ENCODE peak calls at places on chromosomes 7 and 10, in four cellular contexts. L is psoas muscle; Q is Caki2; O is activated CD8-positive, alpha-beta T cell treated with anti-CD3 and anti-CD28 coated beads, Interleukin-2, amount 10 ng/mL, durations not matched to agents 7 days and 5 days. U is an unnamed sample.

GRCh38 chr7:100627238-100627549 is 14.2 kb downstream of the TFR2 start:
- DNase-seq in O (no peak), Q (no peak), L (no peak), U (no peak)

GRCh38 chr7:44783407-44783806 is 13.1 kb upstream of the PPIA start:
- DNase-seq in Q (no peak), O (no peak), L (no peak), U (no peak)

GRCh38 chr10:62426086-62426485 is 51.9 kb downstream of the ZNF365 start:
- DNase-seq in L (no peak), O (no peak), Q (peak), U (peak)

GRCh38 chr7:17946591-17946990 is 6.3 kb upstream of the SNX13 start:
- DNase-seq in L (no peak), O (no peak), Q (no peak), U (no peak)

GRCh38 chr7:84914598-84914997 is 272.3 kb downstream of the SEMA3D start:
- DNase-seq in O (no peak), Q (peak), L (no peak), U (no peak)

GRCh38 chr7:68043546-68043945 is 1046.9 kb downstream of the TYW1 start:
- DNase-seq in L (no peak), Q (no peak), O (no peak), U (no peak)

GRCh38 chr10:115909962-115910361 is 363.0 kb downstream of the GFRA1 start:
- DNase-seq in O (no peak), L (no peak), Q (no peak), U (no peak)

GRCh38 chr7:1359051-1359400 is 100.2 kb downstream of the MICALL2 start:
- DNase-seq in Q (no peak), L (peak), O (no peak), U (no peak)

GRCh38 chr10:63431962-63432797 is 33.6 kb downstream of the JMJD1C start:
- DNase-seq in Q (peak), O (no peak), L (no peak), U (no peak)

GRCh38 chr7:1709281-1709680 is 39.2 kb downstream of the ELFN1 start:
- DNase-seq in O (no peak), L (no peak), Q (no peak), U (no peak)

GRCh38 chr10:117137911-117138642 is at the start of gene VAX1:
- DNase-seq in L (no peak), O (no peak), Q (no peak), U (no peak)

GRCh38 chr10:22615819-22616499 is 98.4 kb downstream of the PIP4K2A start:
- DNase-seq in L (no peak), O (no peak), Q (peak), U (no peak)

GRCh38 chr10:50788951-50789904 is 49.5 kb downstream of the ASAH2B start:
- DNase-seq in Q (peak), O (no peak), L (no peak), U (peak)

GRCh38 chr7:130922206-130923112 is 188.5 kb upstream of the KLF14 start:
- DNase-seq in Q (no peak), O (no peak), L (no peak), U (no peak)

GRCh38 chr10:90674927-90675326 is 182.9 kb downstream of the HTR7 start:
- DNase-seq in L (no peak), Q (no peak), O (no peak), U (no peak)

GRCh38 chr10:52954407-52954806 is 181.8 kb upstream of the MBL2 start:
- DNase-seq in Q (peak), L (no peak), O (no peak), U (no peak)

GRCh38 chr10:47403401-47404318 is 19.6 kb upstream of the ZNF488 start:
- DNase-seq in O (no peak), L (no peak), Q (no peak), U (no peak)

GRCh38 chr7:102080003-102080361 is 206.7 kb upstream of the SH2B2 start:
- DNase-seq in L (no peak), O (no peak), Q (no peak), U (no peak)

GRCh38 chr7:3068568-3068967 is 24.9 kb upstream of the CARD11 start:
- DNase-seq in O (peak), L (no peak), Q (no peak), U (no peak)

GRCh38 chr10:51643734-51644133 is 55.7 kb downstream of the CSTF2T start:
- DNase-seq in L (no peak), O (no peak), Q (no peak), U (no peak)

GRCh38 chr7:4461511-4461910 is 220.6 kb upstream of the FOXK1 start:
- DNase-seq in Q (no peak), O (no peak), L (no peak), U (no peak)

GRCh38 chr10:49524496-49524895 is 14.4 kb downstream of the ERCC6 start:
- DNase-seq in L (no peak), O (no peak), Q (no peak), U (no peak)

GRCh38 chr7:90816511-90817142 is 220.5 kb downstream of the CDK14 start:
- DNase-seq in Q (peak), O (no peak), L (no peak), U (peak)

GRCh38 chr7:143172354-143172753 is 10.9 kb upstream of the TAS2R39 start:
- DNase-seq in O (no peak), Q (no peak), L (peak), U (no peak)

GRCh38 chr7:36272567-36273269 is 116.9 kb upstream of the ANLN start:
- DNase-seq in Q (no peak), O (no peak), L (no peak), U (no peak)

GRCh38 chr7:116981887-116982430 is 28.7 kb downstream of the ST7 start:
- DNase-seq in Q (no peak), L (no peak), O (no peak), U (no peak)

GRCh38 chr10:113555751-113556150 is 2.9 kb downstream of the HABP2 start:
- DNase-seq in Q (no peak), L (no peak), O (no peak), U (no peak)

GRCh38 chr10:3076138-3076537 is 8.8 kb downstream of the PFKP start:
- DNase-seq in L (no peak), Q (no peak), O (no peak), U (no peak)